ENCODE peak calls at places on chromosome 13, in four cellular contexts. A, J, U and D are unnamed samples.

GRCh38 chr13:40318366-40318765 is 348.1 kb downstream of the FOXO1 start:
- DNase-seq in A (no peak), J (no peak), U (no peak), D (no peak)

GRCh38 chr13:88063741-88064140 is 392.6 kb downstream of the SLITRK5 start:
- DNase-seq in A (no peak), J (no peak), U (no peak), D (no peak)

GRCh38 chr13:101018720-101019119 is 344.1 kb upstream of the TMTC4 start:
- DNase-seq in A (peak), J (peak), U (no peak), D (peak)

GRCh38 chr13:50119593-50119992 is 104.3 kb downstream of the KCNRG start:
- DNase-seq in A (no peak), J (no peak), U (no peak), D (peak)

GRCh38 chr13:95256086-95256485 is 45.2 kb downstream of the ABCC4 start:
- DNase-seq in A (peak), J (peak), U (no peak), D (peak)

GRCh38 chr13:92232880-92233279 is 834.5 kb downstream of the GPC5 start:
- DNase-seq in A (no peak), J (no peak), U (no peak), D (no peak)

GRCh38 chr13:37889102-37889501 is 19.5 kb upstream of the TRPC4 start:
- DNase-seq in A (no peak), J (no peak), U (no peak), D (peak)

GRCh38 chr13:98447881-98448641 is 128.8 kb downstream of the STK24 start:
- DNase-seq in A (no peak), J (peak), U (peak), D (peak)

GRCh38 chr13:64158910-64159309 is 2743.3 kb upstream of the PCDH20 start:
- DNase-seq in A (peak), J (no peak), U (no peak), D (peak)

GRCh38 chr13:23021921-23022320 is 158.9 kb upstream of the SGCG start:
- DNase-seq in A (no peak), J (no peak), U (no peak), D (no peak)

GRCh38 chr13:32840840-32841713 is 175.1 kb upstream of the KL start:
- DNase-seq in A (no peak), J (no peak), U (no peak), D (no peak)

GRCh38 chr13:79935121-79935520 is 405.8 kb downstream of the SPRY2 start:
- DNase-seq in A (peak), J (no peak), U (no peak), D (no peak)

GRCh38 chr13:62512194-62513141 is 1096.8 kb upstream of the PCDH20 start:
- DNase-seq in A (no peak), J (peak), U (peak), D (peak)

GRCh38 chr13:111387026-111387871 is 66.8 kb downstream of the TEX29 start:
- DNase-seq in A (no peak), J (no peak), U (no peak), D (no peak)

GRCh38 chr13:96817336-96817941 is 176.8 kb downstream of the OXGR1 start:
- DNase-seq in A (no peak), J (peak), U (peak), D (peak)

GRCh38 chr13:107157272-107157671 is 589.3 kb upstream of the ARGLU1 start:
- DNase-seq in A (no peak), J (no peak), U (no peak), D (no peak)

GRCh38 chr13:75368167-75368566 is 113.8 kb downstream of the TBC1D4 start:
- DNase-seq in A (peak), J (no peak), U (no peak), D (peak)

GRCh38 chr13:20106751-20107150 is 54.1 kb downstream of the GJA3 start:
- DNase-seq in A (no peak), J (no peak), U (no peak), D (no peak)

GRCh38 chr13:111664696-111665095 is 344.3 kb downstream of the TEX29 start:
- DNase-seq in A (no peak), J (no peak), U (no peak), D (no peak)

GRCh38 chr13:76336889-76337844 is 549.0 kb downstream of the KCTD12 start:
- DNase-seq in A (no peak), J (no peak), U (no peak), D (no peak)

GRCh38 chr13:39038569-39038898 is 278 bp downstream of the NHLRC3 start:
- DNase-seq in A (no peak), J (no peak), U (no peak), D (peak)

GRCh38 chr13:100662470-100663211 is 12.0 kb downstream of the TMTC4 start:
- DNase-seq in A (no peak), J (no peak), U (no peak), D (no peak)

GRCh38 chr13:85434927-85435326 is 364.3 kb downstream of the SLITRK6 start:
- DNase-seq in A (no peak), J (no peak), U (no peak), D (no peak)

GRCh38 chr13:107370036-107370785 is 802.3 kb upstream of the ARGLU1 start:
- DNase-seq in A (no peak), J (no peak), U (no peak), D (peak)

GRCh38 chr13:33328691-33329090 is 43.1 kb upstream of the STARD13 start:
- DNase-seq in A (no peak), J (peak), U (no peak), D (no peak)

GRCh38 chr13:23921451-23921888 is 24.2 kb upstream of the C1QTNF9B start:
- DNase-seq in A (peak), J (peak), U (peak), D (peak)

GRCh38 chr13:50950808-50951207 is 41.2 kb downstream of the RNASEH2B start:
- DNase-seq in A (no peak), J (no peak), U (no peak), D (no peak)

GRCh38 chr13:85194482-85194881 is 604.7 kb downstream of the SLITRK6 start:
- DNase-seq in A (no peak), J (no peak), U (no peak), D (no peak)

GRCh38 chr13:113305208-113305607 is 8.2 kb downstream of the LAMP1 start:
- DNase-seq in A (peak), J (no peak), U (no peak), D (peak)

GRCh38 chr13:32446778-32447465 is 19.0 kb upstream of the N4BP2L1 start:
- DNase-seq in A (no peak), J (peak), U (no peak), D (no peak)

GRCh38 chr13:113315992-113316391 is 19.0 kb downstream of the LAMP1 start:
- DNase-seq in A (no peak), J (no peak), U (no peak), D (no peak)

GRCh38 chr13:75482070-75482819 is at the start of gene TBC1D4:
- DNase-seq in A (peak), J (peak), U (peak), D (peak)

GRCh38 chr13:21100994-21101757 is 39.8 kb upstream of the LATS2 start:
- DNase-seq in A (no peak), J (no peak), U (no peak), D (no peak)

GRCh38 chr13:26019881-26020535 is 31.8 kb downstream of the SHISA2 start:
- DNase-seq in A (peak), J (no peak), U (no peak), D (peak)

GRCh38 chr13:63403726-63404125 is 1988.1 kb upstream of the PCDH20 start:
- DNase-seq in A (no peak), J (no peak), U (no peak), D (no peak)

GRCh38 chr13:51804295-51805172 is 571 bp upstream of the DHRS12 start:
- DNase-seq in A (no peak), J (no peak), U (no peak), D (no peak)

GRCh38 chr13:42041017-42041683 is 7.3 kb upstream of the DGKH start:
- DNase-seq in A (peak), J (peak), U (peak), D (peak)

GRCh38 chr13:46182491-46182877 is 507 bp upstream of the LCP1 start:
- DNase-seq in A (no peak), J (no peak), U (no peak), D (no peak)

GRCh38 chr13:113489549-113490495 is 689 bp downstream of the DCUN1D2 start:
- DNase-seq in A (peak), J (peak), U (no peak), D (peak)